ENCODE peak calls at places on chromosomes 3 and 15, in ten cellular contexts. J is astrocyte, P is B cell, G is heart left ventricle, Q is Peyer's patch, B is H9, O is HepG2, N is D721Med, X is right atrium auricular region, U is A549. A is an unnamed sample.

GRCh38 chr3:86554346-86554745 is 436.6 kb downstream of the VGLL3 start:
- DNase-seq in B (no peak), G (no peak), X (no peak), U (no peak), J (no peak), N (no peak), Q (no peak), P (no peak), O (no peak), A (no peak)

GRCh38 chr15:99707481-99708270 is 25.6 kb downstream of the LYSMD4 start:
- DNase-seq in O (no peak), G (no peak), P (no peak), U (no peak), N (no peak), X (no peak), J (peak), B (no peak), Q (no peak), A (peak)

GRCh38 chr3:37704129-37704528 is 157.6 kb upstream of the CTDSPL start:
- DNase-seq in U (no peak), P (no peak), X (no peak), O (no peak), N (no peak), Q (no peak), B (no peak), G (no peak), J (no peak), A (no peak)

GRCh38 chr15:36407647-36408046 is 171.8 kb upstream of the CDIN1 start:
- DNase-seq in Q (no peak), X (no peak), U (no peak), J (peak), O (peak), P (no peak), G (no peak), B (no peak), N (no peak), A (peak)

GRCh38 chr15:65177901-65178300 is 7.2 kb downstream of the CLPX start:
- DNase-seq in Q (no peak), O (no peak), X (no peak), P (no peak), G (no peak), U (no peak), N (no peak), J (no peak), B (no peak), A (peak)

GRCh38 chr3:23961064-23961463 is 16.0 kb downstream of the NR1D2 start:
- DNase-seq in U (no peak), O (no peak), Q (no peak), P (no peak), N (no peak), G (no peak), B (no peak), X (no peak), J (no peak), A (no peak)

GRCh38 chr15:85024509-85025336 is 43.1 kb downstream of the PDE8A start:
- DNase-seq in U (peak), Q (no peak), J (peak), N (no peak), B (no peak), X (no peak), G (no peak), O (peak), P (no peak), A (no peak)

GRCh38 chr3:3633761-3634160 is 165.5 kb upstream of the LRRN1 start:
- DNase-seq in Q (no peak), O (no peak), U (no peak), N (no peak), G (no peak), B (no peak), J (peak), X (no peak), P (no peak), A (no peak)

GRCh38 chr3:54653456-54654195 is 274.2 kb downstream of the LRTM1 start:
- DNase-seq in P (no peak), G (no peak), B (no peak), X (no peak), J (no peak), N (no peak), Q (no peak), U (no peak), O (no peak), A (no peak)

GRCh38 chr3:122435950-122436349 is 20.1 kb upstream of the WDR5B start:
- DNase-seq in N (no peak), G (no peak), J (no peak), U (no peak), X (no peak), B (no peak), Q (no peak), P (no peak), O (no peak), A (no peak)

GRCh38 chr15:50687302-50687902 is 805 bp upstream of the TRPM7 start:
- DNase-seq in U (no peak), X (no peak), J (no peak), B (no peak), G (no peak), Q (no peak), O (no peak), N (no peak), P (no peak), A (no peak)

GRCh38 chr15:50686468-50687301 is at the start of gene TRPM7:
- DNase-seq in O (peak), Q (peak), X (peak), J (peak), N (peak), B (peak), G (peak), P (peak), U (peak), A (peak)

GRCh38 chr15:50681467-50681866 is 5.1 kb downstream of the TRPM7 start:
- DNase-seq in P (no peak), Q (no peak), G (no peak), B (no peak), O (no peak), U (no peak), N (no peak), X (no peak), J (no peak), A (no peak)

GRCh38 chr15:50685976-50686467 is 575 bp downstream of the TRPM7 start:
- DNase-seq in J (peak), O (peak), U (peak), X (peak), G (peak), P (peak), N (no peak), Q (no peak), B (peak), A (peak)

GRCh38 chr15:50685191-50685975 is 1.2 kb downstream of the TRPM7 start:
- DNase-seq in O (no peak), P (no peak), N (no peak), X (no peak), U (no peak), J (no peak), Q (no peak), G (no peak), B (no peak), A (no peak)
- TF ChIP-seq CTCF in O (no peak), P (no peak), N (no peak), X (no peak), U (no peak), J (no peak), Q (no peak), G (no peak), B (no peak), A (no peak)

GRCh38 chr3:149933008-149933407 is 37.7 kb downstream of the PFN2 start:
- DNase-seq in X (no peak), U (no peak), P (no peak), B (no peak), J (no peak), N (no peak), G (no peak), O (no peak), Q (no peak), A (no peak)

GRCh38 chr3:149941186-149941585 is 29.5 kb downstream of the PFN2 start:
- DNase-seq in B (no peak), J (no peak), N (no peak), Q (no peak), P (no peak), U (no peak), O (no peak), X (no peak), G (no peak), A (peak)

GRCh38 chr3:149934524-149934923 is 36.2 kb downstream of the PFN2 start:
- DNase-seq in U (no peak), O (no peak), P (no peak), G (peak), B (no peak), X (peak), J (peak), N (no peak), Q (no peak), A (peak)

GRCh38 chr3:149933858-149934257 is 36.8 kb downstream of the PFN2 start:
- DNase-seq in Q (no peak), X (no peak), U (no peak), B (no peak), J (no peak), G (no peak), O (no peak), N (no peak), P (no peak), A (no peak)

DNA sequence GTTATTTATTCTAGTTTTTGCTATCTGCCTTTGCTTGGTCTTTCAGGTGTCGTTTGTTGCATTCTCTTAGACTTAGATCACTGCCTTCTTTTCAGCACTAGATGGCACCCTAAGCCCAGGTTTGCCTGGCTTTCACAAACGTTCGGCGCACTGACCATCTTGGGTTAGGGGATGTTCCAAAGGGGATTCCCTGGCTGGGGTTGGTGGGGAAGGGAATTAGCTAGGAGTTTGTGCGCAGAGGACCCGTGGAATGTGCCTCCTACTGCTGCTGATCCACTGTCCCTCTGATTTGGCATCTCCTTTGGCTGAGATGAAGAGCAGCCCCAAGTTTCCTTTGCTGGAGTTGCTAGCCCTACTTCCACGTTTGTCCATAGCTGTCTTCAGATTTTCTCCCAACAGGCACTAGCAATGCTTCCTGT is 33.9 kb downstream of the PFN2 start:
- DNase-seq in J (peak), P (peak), O (peak), Q (no peak), B (peak), N (no peak), U (peak), G (peak), X (no peak), A (peak)
- TF ChIP-seq CTCF in J (peak), P (peak), O (peak), Q (peak), B (peak), N (peak), U (peak), G (peak), X (peak), A (peak)

GRCh38 chr3:183534249-183534648 is 21.3 kb downstream of the KLHL6 start:
- DNase-seq in G (no peak), B (no peak), U (no peak), Q (no peak), J (no peak), X (no peak), O (no peak), N (no peak), P (no peak), A (peak)

GRCh38 chr3:183539821-183540220 is 15.7 kb downstream of the KLHL6 start:
- DNase-seq in O (no peak), Q (no peak), P (no peak), G (no peak), N (no peak), U (no peak), B (no peak), X (no peak), J (no peak), A (no peak)

GRCh38 chr3:183536238-183536880 is 19.1 kb downstream of the KLHL6 start:
- DNase-seq in X (no peak), U (no peak), N (no peak), P (peak), J (no peak), G (no peak), O (no peak), B (no peak), Q (no peak), A (no peak)

GRCh38 chr3:183538475-183538874 is 17.0 kb downstream of the KLHL6 start:
- DNase-seq in Q (no peak), N (no peak), G (no peak), P (no peak), B (no peak), J (no peak), O (no peak), X (no peak), U (no peak), A (no peak)

DNA sequence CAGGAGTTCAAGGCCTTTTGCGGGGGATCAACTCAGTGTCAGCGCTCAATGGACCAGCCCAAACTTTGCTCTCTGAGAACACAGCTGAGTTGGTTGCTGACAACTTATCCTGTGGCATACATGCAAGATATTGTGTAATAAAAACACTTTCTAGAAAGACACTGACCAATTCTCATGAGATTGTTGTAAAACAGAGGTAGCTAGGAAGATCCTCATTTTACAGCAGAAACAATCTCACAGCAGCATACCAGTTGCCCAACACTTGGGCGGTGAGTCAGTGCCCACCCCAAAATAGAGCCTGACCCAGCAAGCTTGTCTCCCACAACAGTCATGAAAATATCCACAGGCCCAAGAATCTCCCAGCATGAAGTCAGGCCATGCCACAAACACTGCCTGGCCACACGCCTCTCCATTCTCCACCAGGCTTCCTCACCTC is 18.2 kb downstream of the KLHL6 start:
- DNase-seq in O (no peak), X (peak), P (no peak), Q (no peak), J (peak), U (no peak), N (no peak), G (peak), B (no peak), A (peak)
- TF ChIP-seq CTCF in O (no peak), X (no peak), P (no peak), Q (no peak), J (no peak), U (no peak), N (no peak), G (no peak), B (no peak), A (no peak)

GRCh38 chr3:62585861-62586260 is 212.5 kb upstream of the FEZF2 start:
- DNase-seq in U (no peak), J (no peak), P (no peak), B (no peak), O (no peak), N (no peak), Q (no peak), X (no peak), G (no peak), A (no peak)

GRCh38 chr3:62587579-62588031 is 214.3 kb upstream of the FEZF2 start:
- DNase-seq in J (peak), P (no peak), B (no peak), Q (no peak), O (no peak), U (no peak), X (no peak), N (no peak), G (no peak), A (peak)

GRCh38 chr3:62587169-62587568 is 213.8 kb upstream of the FEZF2 start:
- DNase-seq in G (no peak), O (no peak), U (no peak), J (peak), P (no peak), X (no peak), Q (no peak), N (no peak), B (no peak), A (no peak)

GRCh38 chr3:62586356-62586755 is 213.0 kb upstream of the FEZF2 start:
- DNase-seq in B (no peak), X (no peak), Q (no peak), U (no peak), N (no peak), P (no peak), O (no peak), G (no peak), J (peak), A (no peak)

DNA sequence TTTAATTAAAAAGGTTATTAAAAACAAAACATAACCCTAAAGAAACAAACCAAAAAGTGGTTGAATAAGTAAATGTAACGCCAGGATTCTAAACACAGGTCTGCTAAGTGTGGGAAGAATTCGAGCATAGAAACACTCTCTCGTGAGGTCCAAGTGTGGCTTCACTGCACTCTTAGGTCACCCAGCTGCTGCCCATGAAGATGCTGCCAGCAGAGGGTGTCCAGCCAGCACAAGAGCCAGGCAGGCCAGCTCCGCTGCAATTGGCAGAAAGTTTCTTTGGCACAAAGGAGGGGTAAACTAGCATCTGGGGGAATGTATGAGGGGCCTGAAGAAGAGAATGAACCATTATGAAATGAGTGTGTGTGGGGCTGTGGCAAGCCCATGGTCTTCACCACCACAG is 215.7 kb upstream of the FEZF2 start:
- DNase-seq in B (no peak), X (no peak), J (no peak), O (no peak), U (no peak), G (peak), Q (no peak), N (no peak), P (no peak), A (no peak)
- TF ChIP-seq CTCF in B (no peak), X (peak), J (no peak), O (no peak), U (no peak), G (no peak), Q (no peak), N (no peak), P (no peak), A (peak)